ENCODE peak calls at places on chromosomes 13 and 19, in nine cellular contexts. T is glutamatergic neuron; J is fibroblast of mammary gland; Z is endothelial cell of umbilical vein; F is WTC11; P is ascending aorta; K is BE2C; B is CD4-positive, alpha-beta T cell; U is fibroblast of the aortic adventitia. H is an unnamed sample.

GRCh38 chr13:20136781-20137703 is 23.8 kb downstream of the GJA3 start:
- DNase-seq in F (peak; percentile 77), U (no peak), K (peak; percentile 56), P (no peak), T (peak; percentile 47), Z (no peak), J (peak; percentile 19), B (no peak), H (no peak)

GRCh38 chr19:19558055-19558454 is 20.0 kb downstream of the CILP2 start:
- DNase-seq in P (no peak), K (no peak), F (no peak), B (no peak), U (no peak), T (no peak), Z (no peak), J (no peak), H (no peak)

GRCh38 chr19:40224342-40225148 is 1.9 kb downstream of the CCNP start:
- DNase-seq in K (no peak), F (no peak), B (no peak), U (no peak), P (no peak), J (no peak), Z (no peak), T (no peak), H (no peak)

GRCh38 chr19:2240881-2241760 is 4.5 kb downstream of the SF3A2 start:
- DNase-seq in J (no peak), B (no peak), Z (no peak), U (no peak), P (no peak), T (no peak), K (no peak), F (no peak), H (no peak)

GRCh38 chr19:51735759-51736449 is 12.1 kb upstream of the HAS1 start:
- DNase-seq in Z (no peak), J (peak; percentile 98), P (peak; percentile 45), B (no peak), K (no peak), T (no peak), U (peak; percentile 68), F (no peak), H (peak; percentile 76)

GRCh38 chr13:60679928-60680693 is 283.1 kb downstream of the TDRD3 start:
- DNase-seq in Z (peak; percentile 79), B (no peak), F (no peak), K (no peak), P (no peak), U (no peak), J (no peak), T (no peak), H (no peak)

GRCh38 chr13:27442071-27442647 is 8.2 kb downstream of the MTIF3 start:
- DNase-seq in T (no peak), F (no peak), J (no peak), Z (no peak), K (no peak), P (no peak), U (no peak), B (peak; percentile 32), H (no peak)

GRCh38 chr19:47230122-47230920 is 678 bp downstream of the BBC3 start:
- DNase-seq in Z (peak; percentile 61), F (peak; percentile 85), T (peak; percentile 81), K (peak; percentile 69), P (no peak), J (peak; percentile 29), B (peak; percentile 70), U (peak; percentile 56), H (peak; percentile 88)

GRCh38 chr19:49739098-49739497 is 24.0 kb downstream of the TSKS start:
- DNase-seq in Z (no peak), T (no peak), J (no peak), B (no peak), U (no peak), P (no peak), F (no peak), K (no peak), H (no peak)

GRCh38 chr13:101698400-101698799 is 245.9 kb downstream of the ITGBL1 start:
- DNase-seq in J (peak; percentile 81), P (no peak), U (peak; percentile 46), F (no peak), Z (no peak), T (no peak), K (no peak), B (no peak), H (no peak)

GRCh38 chr13:80265348-80265747 is 75.6 kb downstream of the SPRY2 start:
- DNase-seq in U (no peak), Z (no peak), P (no peak), F (no peak), K (no peak), J (no peak), B (no peak), T (no peak), H (no peak)

GRCh38 chr13:110713981-110714797 is 689 bp downstream of the ING1 start:
- DNase-seq in K (peak; percentile 58), U (peak; percentile 33), Z (peak; percentile 47), T (peak; percentile 62), B (peak; percentile 70), F (peak; percentile 43), P (no peak), J (peak; percentile 31), H (peak; percentile 65)

GRCh38 chr13:110713642-110713952 is at the start of gene ING1:
- DNase-seq in P (no peak), B (no peak), U (no peak), K (no peak), F (no peak), Z (no peak), T (no peak), J (no peak), H (no peak)

GRCh38 chr13:110714798-110715394 is 1.4 kb downstream of the ING1 start:
- DNase-seq in U (peak; percentile 36), F (peak; percentile 49), P (no peak), Z (no peak), K (peak; percentile 58), B (peak; percentile 44), T (peak; percentile 67), J (peak; percentile 34), H (peak; percentile 77)

GRCh38 chr13:110716235-110716505 is 2.7 kb downstream of the ING1 start:
- DNase-seq in J (peak; percentile 43), T (peak; percentile 57), U (peak; percentile 19), P (no peak), K (no peak), B (no peak), Z (no peak), F (no peak), H (no peak)

GRCh38 chr13:110715395-110716234 is 2.1 kb downstream of the ING1 start:
- DNase-seq in J (peak; percentile 99), B (peak; percentile 94), F (peak; percentile 97), U (peak; percentile 100), P (peak; percentile 99), T (peak; percentile 97), Z (peak; percentile 100), K (peak; percentile 98), H (peak; percentile 98)
- TF ChIP-seq CTCF in J (no peak), B (no peak), F (no peak), U (peak; percentile 34), P (peak; percentile 33), T (no peak), Z (no peak), K (peak; percentile 16), H (no peak)

GRCh38 chr13:89514534-89515312 is 1832.8 kb upstream of the MIR17HG start:
- DNase-seq in J (peak; percentile 66), P (no peak), T (no peak), F (peak; percentile 20), U (peak; percentile 4), B (no peak), Z (peak; percentile 97), K (no peak), H (no peak)

GRCh38 chr13:89520468-89520867 is 1827.0 kb upstream of the MIR17HG start:
- DNase-seq in K (no peak), F (no peak), J (no peak), U (no peak), T (no peak), Z (no peak), P (no peak), B (no peak), H (no peak)

GRCh38 chr13:89515948-89516347 is 1831.5 kb upstream of the MIR17HG start:
- DNase-seq in U (no peak), P (no peak), B (no peak), T (no peak), F (no peak), K (no peak), J (no peak), Z (no peak), H (no peak)

GRCh38 chr13:89518289-89519077 is 1829.0 kb upstream of the MIR17HG start:
- DNase-seq in B (no peak), T (no peak), F (no peak), J (no peak), P (no peak), Z (no peak), K (no peak), U (no peak), H (no peak)
- TF ChIP-seq CTCF in B (no peak), T (no peak), F (no peak), J (no peak), P (no peak), Z (no peak), K (no peak), U (no peak), H (no peak)

DNA sequence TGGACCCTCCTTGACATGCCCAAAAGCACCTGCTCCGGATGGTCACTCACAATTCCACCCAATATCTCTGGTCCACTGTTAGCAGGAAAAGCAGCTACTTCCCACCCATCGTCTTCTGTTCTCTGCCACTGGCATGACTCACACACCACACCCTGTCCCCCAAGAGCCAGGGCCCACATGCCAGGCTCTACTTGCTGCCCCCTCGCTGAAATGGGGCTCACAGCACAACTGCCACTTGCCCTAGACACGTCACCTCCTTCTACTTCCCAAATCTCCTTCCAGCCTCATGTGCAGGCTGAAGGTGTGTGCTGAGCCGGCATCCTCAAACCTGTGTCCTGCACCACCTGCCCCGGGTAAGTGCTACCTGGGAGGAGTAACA is 65.0 kb downstream of the TBC1D4 start:
- DNase-seq in P (no peak), J (peak; percentile 42), Z (no peak), K (no peak), F (no peak), B (no peak), T (no peak), U (no peak), H (no peak)
- TF ChIP-seq CTCF in P (no peak), J (no peak), Z (no peak), K (no peak), F (no peak), B (no peak), T (no peak), U (no peak), H (no peak)

DNA sequence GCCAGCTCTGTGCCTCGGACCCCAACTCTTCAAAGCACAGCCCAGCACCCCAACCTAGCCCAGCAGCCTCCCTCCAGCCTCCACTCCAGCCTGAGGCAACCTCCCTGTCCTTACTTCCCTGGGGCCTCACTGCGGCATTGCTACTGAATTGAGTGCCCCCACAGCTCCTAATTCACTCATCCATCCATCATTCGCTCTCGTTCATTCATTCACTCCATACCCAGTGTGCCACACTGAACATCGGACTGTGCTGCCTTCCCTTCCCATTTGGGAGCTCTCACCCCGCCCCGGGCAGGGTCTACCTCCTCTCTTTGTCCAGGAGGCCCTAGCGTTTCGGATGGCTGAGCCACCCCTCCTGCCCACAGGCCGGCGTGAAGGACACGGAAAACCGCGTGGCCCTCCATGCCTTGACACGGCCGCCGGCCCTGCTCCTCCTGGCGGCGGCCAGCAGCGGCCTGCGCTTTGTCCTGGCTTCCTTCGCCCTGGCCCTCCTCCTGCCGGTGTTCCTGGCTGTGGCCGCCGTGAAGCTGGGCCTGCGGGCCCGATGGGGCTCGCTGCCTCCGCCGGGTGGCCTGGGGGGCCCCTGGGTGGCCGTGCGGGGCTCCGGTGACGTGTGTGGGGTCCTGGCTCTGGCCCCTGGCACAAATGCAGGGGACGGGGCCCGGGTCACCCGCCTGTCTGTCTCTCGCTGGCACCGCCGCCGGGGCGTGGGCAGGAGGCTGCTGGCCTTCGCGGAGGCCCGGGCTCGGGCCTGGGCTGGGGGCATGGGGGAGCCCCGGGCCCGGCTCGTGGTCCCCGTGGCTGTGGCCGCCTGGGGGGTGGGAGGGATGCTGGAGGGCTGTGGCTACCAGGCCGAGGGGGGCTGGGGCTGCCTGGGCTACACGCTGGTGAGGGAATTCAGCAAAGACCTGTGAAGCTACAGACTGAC is 1.3 kb downstream of the NAT14 start:
- DNase-seq in P (no peak), J (peak; percentile 61), B (no peak), T (no peak), F (no peak), K (peak; percentile 51), U (peak; percentile 46), Z (peak; percentile 29), H (peak; percentile 33)
- TF ChIP-seq CTCF in P (peak; percentile 6), J (peak; percentile 46), B (no peak), T (no peak), F (no peak), K (peak; percentile 22), U (peak; percentile 63), Z (peak; percentile 6), H (peak; percentile 12)

H was measured in heart left ventricle.